ENCODE peak calls at places on chromosomes 13 and 19, in four cellular contexts. K is dorsolateral prefrontal cortex, B is suprapubic skin, D is lower lobe of right lung. C is an unnamed sample.

GRCh38 chr13:50809133-50810090 is 34.1 kb downstream of the DLEU7 start:
- DNase-seq in K (no peak), B (no peak), D (no peak), C (peak; percentile 5)

GRCh38 chr13:112831801-112832200 is 137.2 kb upstream of the MCF2L start:
- DNase-seq in K (no peak), B (no peak), D (no peak), C (no peak)

GRCh38 chr19:18910801-18911436 is 8.3 kb downstream of the COPE start:
- DNase-seq in K (no peak), B (peak; percentile 58), D (no peak), C (no peak)

GRCh38 chr19:36139473-36140288 is at the start of gene CAPNS1:
- DNase-seq in K (peak; percentile 94), B (peak; percentile 98), D (peak; percentile 99), C (peak; percentile 66)

GRCh38 chr19:17073869-17074627 is 1.2 kb downstream of the HAUS8 start:
- DNase-seq in K (no peak), B (no peak), D (no peak), C (no peak)

GRCh38 chr13:81929988-81930387 is 1589.1 kb upstream of the SPRY2 start:
- DNase-seq in K (no peak), B (no peak), D (no peak), C (no peak)

GRCh38 chr13:39561971-39562370 is 41.0 kb downstream of the LHFPL6 start:
- DNase-seq in K (no peak), B (no peak), D (no peak), C (no peak)

GRCh38 chr13:19089315-19089714 is 92.3 kb downstream of the TUBA3C start:
- DNase-seq in K (no peak), B (no peak), D (no peak), C (no peak)

GRCh38 chr13:21799671-21800070 is 128.8 kb downstream of the FGF9 start:
- DNase-seq in K (no peak), B (no peak), D (no peak), C (no peak)

GRCh38 chr19:54851353-54851752 is 1.1 kb downstream of the KIR3DL2 start:
- DNase-seq in K (no peak), B (no peak), D (no peak), C (no peak)

GRCh38 chr13:22961835-22962537 is 218.8 kb upstream of the SGCG start:
- DNase-seq in K (no peak), B (no peak), D (no peak), C (no peak)

GRCh38 chr19:4591296-4591695 is 31.8 kb upstream of the SEMA6B start:
- DNase-seq in K (no peak), B (no peak), D (no peak), C (no peak)

GRCh38 chr13:106566682-106567420 is 1.1 kb downstream of the ARGLU1 start:
- DNase-seq in K (peak; percentile 33), B (no peak), D (peak; percentile 72), C (no peak)

GRCh38 chr13:84098273-84098672 is 216.0 kb upstream of the SLITRK1 start:
- DNase-seq in K (no peak), B (no peak), D (no peak), C (no peak)

GRCh38 chr13:76717092-76717491 is 169.1 kb downstream of the KCTD12 start:
- DNase-seq in K (no peak), B (no peak), D (no peak), C (no peak)

GRCh38 chr13:70835349-70835748 is 727.1 kb upstream of the KLHL1 start:
- DNase-seq in K (no peak), B (no peak), D (no peak), C (no peak)

GRCh38 chr13:26557051-26557392 is 461 bp upstream of the WASF3 start:
- DNase-seq in K (no peak), B (no peak), D (no peak), C (no peak)

GRCh38 chr13:26558074-26558805 is 757 bp downstream of the WASF3 start:
- DNase-seq in K (no peak), B (peak; percentile 64), D (peak; percentile 46), C (no peak)

GRCh38 chr13:26560456-26560855 is 3.0 kb downstream of the WASF3 start:
- DNase-seq in K (no peak), B (no peak), D (no peak), C (no peak)

GRCh38 chr13:26557393-26558073 is at the start of gene WASF3:
- DNase-seq in K (peak; percentile 93), B (peak; percentile 95), D (peak; percentile 93), C (peak; percentile 41)

GRCh38 chr13:26558912-26559485 is 1.5 kb downstream of the WASF3 start:
- DNase-seq in K (no peak), B (no peak), D (no peak), C (no peak)
- H3K27me3 ChIP-seq in K (no peaks in the 10 kb centered on the region), B (peaks cover 7% of the 10 kb centered on the region), D (peaks cover 3% of the 10 kb centered on the region), C (peaks cover 3% of the 10 kb centered on the region)

DNA sequence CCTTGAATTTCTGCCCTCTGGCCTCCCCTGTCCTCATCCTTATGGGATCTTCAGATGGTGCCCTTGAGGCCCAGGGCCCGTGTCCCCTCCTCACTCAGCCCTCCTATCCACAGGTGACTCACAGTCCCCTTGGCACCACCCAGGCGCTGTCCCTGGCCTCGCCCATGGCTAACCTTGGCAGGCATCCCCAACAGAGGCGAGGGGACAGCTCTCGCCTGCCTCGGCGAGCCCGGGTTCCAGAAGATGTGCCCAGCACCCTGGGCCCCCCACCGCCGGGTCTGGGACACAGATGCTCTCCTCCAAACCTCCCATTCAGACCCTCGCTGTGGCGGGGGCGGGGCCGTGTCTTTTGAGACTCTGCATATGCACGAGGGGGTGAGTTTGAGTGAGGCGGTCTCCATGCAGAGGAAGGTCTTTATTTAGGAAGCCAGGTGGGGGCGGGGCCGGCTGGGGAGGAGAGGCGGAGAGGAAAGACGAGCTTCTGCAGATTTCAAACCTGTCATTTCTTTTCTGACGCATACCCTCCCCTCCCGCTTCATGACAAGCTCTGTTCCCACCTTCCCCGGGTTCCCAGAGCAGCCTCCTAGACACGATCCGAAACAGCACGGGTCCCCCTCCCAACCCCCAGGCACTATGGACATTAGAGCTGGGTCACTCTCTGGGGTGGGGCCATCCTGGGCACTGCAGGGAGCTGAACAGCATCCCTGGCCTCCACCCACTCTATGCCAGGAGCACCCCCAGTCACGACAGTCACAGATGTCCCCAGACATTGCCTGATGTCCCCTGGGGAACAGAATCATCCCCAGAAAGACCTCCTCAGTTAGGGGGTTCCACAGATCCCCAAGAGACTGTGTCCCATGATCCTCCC is 48.5 kb downstream of the GNG7 start:
- DNase-seq in K (no peak), B (no peak), D (no peak), C (no peak)
- H3K4me3 ChIP-seq in K (peak overlapping the region; percentile 4), B (no peak overlapping the region), D (no peak overlapping the region), C (no peak overlapping the region)

GRCh38 chr13:25267715-25268114 is 19.6 kb downstream of the MTMR6 start:
- DNase-seq in K (no peak), B (no peak), D (no peak), C (no peak)
- TF ChIP-seq CTCF in K (peak; percentile 38), B (no peak), D (peak; percentile 22), C (peak; percentile 32)

GRCh38 chr19:50652722-50653121 is 3.5 kb downstream of the C19orf81 start:
- DNase-seq in K (no peak), B (no peak), D (no peak), C (no peak)

GRCh38 chr19:50647879-50648615 is 1.2 kb upstream of the C19orf81 start:
- DNase-seq in K (no peak), B (no peak), D (no peak), C (no peak)

GRCh38 chr19:50648659-50649058 is 586 bp upstream of the C19orf81 start:
- DNase-seq in K (no peak), B (no peak), D (no peak), C (no peak)

GRCh38 chr19:50649433-50650391 is at the start of gene C19orf81:
- DNase-seq in K (no peak), B (no peak), D (no peak), C (no peak)

GRCh38 chr19:50651174-50651573 is 1.9 kb downstream of the C19orf81 start:
- DNase-seq in K (no peak), B (no peak), D (no peak), C (no peak)
- H3K27me3 ChIP-seq in K (no peaks in the 10 kb centered on the region), B (peaks cover 71% of the 10 kb centered on the region), D (peaks cover 38% of the 10 kb centered on the region), C (peaks cover 1% of the 10 kb centered on the region)

GRCh38 chr19:38440592-38440991 is 7.1 kb downstream of the RYR1 start:
- DNase-seq in K (no peak), B (no peak), D (no peak), C (no peak)

GRCh38 chr19:38443458-38444001 is 10.0 kb downstream of the RYR1 start:
- DNase-seq in K (no peak), B (no peak), D (no peak), C (no peak)

GRCh38 chr19:38441660-38442348 is 8.3 kb downstream of the RYR1 start:
- DNase-seq in K (no peak), B (no peak), D (no peak), C (no peak)

GRCh38 chr19:38444026-38444425 is 10.5 kb downstream of the RYR1 start:
- DNase-seq in K (no peak), B (no peak), D (no peak), C (no peak)

DNA sequence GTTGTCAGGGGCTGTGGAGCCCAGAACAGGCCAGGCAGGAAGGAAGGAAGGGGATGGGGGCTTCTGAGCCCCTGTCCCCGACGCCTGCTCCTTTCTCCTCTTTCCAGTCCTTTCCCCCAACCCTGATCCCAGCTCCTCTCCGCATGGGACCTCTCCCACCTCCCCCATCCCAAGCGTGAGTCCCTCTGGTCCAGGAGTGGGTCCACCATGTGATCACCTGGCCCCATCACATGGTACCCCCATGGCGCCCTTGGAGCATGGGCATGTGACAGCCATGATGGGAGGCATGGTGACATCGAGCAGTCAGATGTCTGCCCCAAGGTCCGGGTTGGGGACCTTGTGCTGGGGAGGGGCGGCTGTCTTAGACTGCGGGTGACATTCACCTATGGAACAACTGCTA is 9.2 kb downstream of the RYR1 start:
- DNase-seq in K (no peak), B (no peak), D (no peak), C (no peak)
- H3K4me3 ChIP-seq in K (no peak overlapping the region), B (no peak overlapping the region), D (no peak overlapping the region), C (no peak overlapping the region)

GRCh38 chr13:51923983-51924539 is 62.3 kb downstream of the CCDC70 start:
- DNase-seq in K (no peak), B (no peak), D (no peak), C (no peak)
- TF ChIP-seq CTCF in K (no peak), B (no peak), D (no peak), C (peak; percentile 17)

DNA sequence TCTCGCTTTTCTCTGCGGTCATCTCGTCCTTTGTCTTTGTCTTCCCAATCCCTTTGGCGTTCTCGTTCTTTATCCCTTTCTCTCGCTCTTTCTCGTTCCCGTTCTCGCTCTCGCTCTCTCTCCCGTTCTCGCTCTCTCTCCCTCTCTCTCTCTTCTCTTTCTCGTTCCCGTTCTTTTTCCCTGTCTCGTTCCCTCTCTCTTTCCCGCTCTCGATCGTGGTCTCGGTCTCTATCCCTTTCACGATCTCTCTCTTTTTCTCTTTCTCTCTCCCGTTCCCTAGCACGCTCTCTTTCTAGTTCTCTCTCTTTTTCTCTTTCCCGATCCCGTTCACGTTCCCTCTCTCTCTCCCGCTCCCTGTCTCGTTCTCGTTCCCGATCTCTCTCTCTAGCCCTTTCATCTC is 77.2 kb downstream of the ZC3H13 start:
- DNase-seq in K (no peak), B (no peak), D (no peak), C (no peak)
- H3K27me3 ChIP-seq in K (no peaks in the 10 kb centered on the region), B (no peaks in the 10 kb centered on the region), D (no peaks in the 10 kb centered on the region), C (no peaks in the 10 kb centered on the region)